ENCODE peak calls at places on chromosome 3, in eight cellular contexts. K is OCI-LY7, D is kidney, Y is fibroblast of lung, I is transverse colon, Q is heart right ventricle, T is left ventricle myocardium inferior, P is stomach. X is an unnamed sample. For H3K9me3, the result is how much of the 10 kb centered on the place peaks cover.

GRCh38 chr3:128324911-128325592 is 141.6 kb downstream of the DNAJB8 start:
- DNase-seq in D (no peak), K (no peak), P (peak), Y (no peak), Q (no peak), I (no peak), T (no peak), X (no peak)

GRCh38 chr3:21117397-21117796 is 633.6 kb downstream of the ZNF385D start:
- DNase-seq in I (no peak), T (no peak), D (no peak), K (no peak), Q (no peak), Y (no peak), P (no peak), X (no peak)

GRCh38 chr3:6281662-6282061 is 579.3 kb upstream of the GRM7 start:
- DNase-seq in I (no peak), Y (no peak), T (no peak), K (peak), D (no peak), P (no peak), Q (no peak), X (no peak)

GRCh38 chr3:119731545-119732343 is 28.9 kb downstream of the CFAP91 start:
- DNase-seq in I (no peak), K (no peak), Q (no peak), P (no peak), T (no peak), D (no peak), Y (peak), X (no peak)

GRCh38 chr3:98778852-98779379 is 15.8 kb downstream of the ST3GAL6 start:
- DNase-seq in T (no peak), P (no peak), Q (peak), K (no peak), I (no peak), D (no peak), Y (peak), X (no peak)

GRCh38 chr3:197186887-197187588 is 111.4 kb downstream of the DLG1 start:
- DNase-seq in Y (peak), K (peak), T (no peak), P (no peak), D (no peak), Q (peak), I (no peak), X (peak)

GRCh38 chr3:125512135-125512920 is 7.7 kb downstream of the SNX4 start:
- DNase-seq in T (no peak), D (no peak), Y (peak), P (no peak), Q (no peak), K (no peak), I (no peak), X (no peak)

GRCh38 chr3:53804697-53805462 is 41.3 kb downstream of the CHDH start:
- DNase-seq in Y (peak), P (no peak), Q (no peak), D (no peak), K (peak), I (no peak), T (no peak), X (no peak)

GRCh38 chr3:170584585-170585007 is 1.3 kb downstream of the SLC7A14 start:
- DNase-seq in K (peak), P (peak), T (peak), Y (peak), I (peak), Q (peak), D (peak), X (peak)

GRCh38 chr3:182973047-182973446 is 7.3 kb downstream of the DCUN1D1 start:
- DNase-seq in D (no peak), Y (no peak), Q (no peak), I (no peak), P (no peak), K (no peak), T (no peak), X (no peak)

GRCh38 chr3:29718661-29719065 is 437.8 kb downstream of the RBMS3 start:
- DNase-seq in Q (no peak), I (no peak), K (no peak), D (no peak), T (no peak), Y (no peak), P (no peak), X (no peak)

GRCh38 chr3:152257246-152258074 is 11.3 kb upstream of the MBNL1 start:
- DNase-seq in K (peak), I (no peak), D (no peak), Q (no peak), Y (peak), P (no peak), T (no peak), X (no peak)

GRCh38 chr3:33035596-33035995 is 61.4 kb downstream of the GLB1 start:
- DNase-seq in T (no peak), I (no peak), D (no peak), Y (peak), Q (no peak), K (no peak), P (no peak), X (no peak)

GRCh38 chr3:12999147-13000140 is 73.8 kb downstream of the IQSEC1 start:
- DNase-seq in D (peak), Q (peak), P (peak), Y (no peak), T (peak), K (peak), I (peak), X (no peak)

GRCh38 chr3:10837849-10838248 is 21.8 kb downstream of the SLC6A11 start:
- DNase-seq in Q (no peak), T (no peak), I (no peak), D (no peak), K (no peak), P (no peak), Y (no peak), X (no peak)

GRCh38 chr3:172266103-172266502 is 182.2 kb downstream of the GHSR start:
- DNase-seq in T (no peak), Y (no peak), I (no peak), D (no peak), K (no peak), Q (no peak), P (no peak), X (no peak)

GRCh38 chr3:134419966-134420321 is 45.7 kb upstream of the AMOTL2 start:
- DNase-seq in D (no peak), T (no peak), K (no peak), P (no peak), I (no peak), Q (no peak), Y (no peak), X (no peak)

GRCh38 chr3:64575211-64575844 is 112.5 kb downstream of the ADAMTS9 start:
- DNase-seq in K (peak), Q (no peak), D (no peak), I (no peak), Y (peak), T (no peak), P (no peak), X (no peak)

GRCh38 chr3:82423485-82423884 is 662.0 kb upstream of the GBE1 start:
- DNase-seq in D (no peak), P (no peak), Y (no peak), I (no peak), K (no peak), Q (no peak), T (no peak), X (no peak)

GRCh38 chr3:156691920-156692319 is 17.5 kb downstream of the TIPARP start:
- DNase-seq in T (no peak), D (no peak), I (no peak), K (no peak), Y (peak), P (no peak), Q (no peak), X (no peak)

GRCh38 chr3:118688396-118688884 is 346.2 kb downstream of the IGSF11 start:
- DNase-seq in I (no peak), Y (no peak), K (no peak), Q (no peak), D (no peak), P (no peak), T (no peak), X (no peak)

GRCh38 chr3:64462203-64463120 is 225.3 kb downstream of the ADAMTS9 start:
- DNase-seq in I (no peak), Y (peak), Q (no peak), P (no peak), D (no peak), T (no peak), K (no peak), X (no peak)

GRCh38 chr3:42892169-42892568 is 13.8 kb upstream of the ZNF662 start:
- DNase-seq in P (no peak), I (no peak), D (no peak), T (no peak), Q (no peak), Y (no peak), K (no peak), X (no peak)

GRCh38 chr3:51445544-51446280 is 54.1 kb downstream of the DCAF1 start:
- DNase-seq in I (no peak), Y (no peak), T (no peak), D (no peak), K (no peak), P (no peak), Q (no peak), X (no peak)

GRCh38 chr3:130820976-130821375 is 72.9 kb upstream of the ATP2C1 start:
- DNase-seq in D (no peak), P (no peak), T (no peak), K (no peak), Q (no peak), I (no peak), Y (peak), X (no peak)

GRCh38 chr3:178060406-178060805 is 475.8 kb upstream of the KCNMB2 start:
- DNase-seq in K (no peak), P (no peak), T (no peak), Q (no peak), I (no peak), Y (peak), D (no peak), X (no peak)

GRCh38 chr3:191329654-191330308 is 545 bp downstream of the UTS2B start:
- DNase-seq in Y (peak), Q (peak), T (peak), K (peak), D (no peak), I (peak), P (peak), X (no peak)

GRCh38 chr3:40550168-40550567 is 25.4 kb downstream of the ZNF621 start:
- DNase-seq in D (no peak), Y (peak), T (no peak), I (no peak), K (no peak), P (no peak), Q (no peak), X (no peak)

GRCh38 chr3:53842436-53843194 is 3.6 kb downstream of the CHDH start:
- DNase-seq in D (peak), P (peak), T (no peak), K (no peak), I (peak), Q (peak), Y (no peak), X (no peak)

GRCh38 chr3:141330718-141331369 is 37.5 kb upstream of the ZBTB38 start:
- DNase-seq in K (no peak), P (no peak), T (no peak), Q (no peak), D (no peak), Y (no peak), I (no peak), X (no peak)
- H3K27ac ChIP-seq in K (no peak), P (no peak), T (peak), Q (peak), D (no peak), Y (peak), I (no peak), X (no peak)

DNA sequence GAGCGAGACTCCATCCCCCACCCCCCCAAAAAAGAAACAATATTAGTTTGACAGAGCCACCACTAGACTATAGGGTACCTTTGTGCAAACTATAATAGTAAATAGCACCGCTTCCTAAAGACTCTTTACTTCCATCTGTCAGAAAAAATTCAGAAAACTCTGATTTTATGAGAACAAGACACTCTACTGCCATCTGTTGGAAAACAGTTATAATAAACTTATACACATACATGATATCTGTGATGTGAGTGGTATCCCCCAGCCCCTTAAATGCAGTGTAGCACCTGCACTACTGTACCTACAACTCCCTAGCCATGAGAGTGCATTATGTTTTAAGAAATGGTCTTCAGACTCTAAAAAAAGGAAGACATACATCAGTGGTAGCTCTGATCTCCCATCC is 47.1 kb upstream of the CTDSPL start:
- DNase-seq in T (no peak), D (no peak), P (no peak), K (peak), Y (peak), Q (no peak), I (no peak), X (no peak)
- TF ChIP-seq CTCF in T (peak), D (no peak), P (peak), K (peak), Y (peak), Q (peak), I (peak), X (no peak)

DNA sequence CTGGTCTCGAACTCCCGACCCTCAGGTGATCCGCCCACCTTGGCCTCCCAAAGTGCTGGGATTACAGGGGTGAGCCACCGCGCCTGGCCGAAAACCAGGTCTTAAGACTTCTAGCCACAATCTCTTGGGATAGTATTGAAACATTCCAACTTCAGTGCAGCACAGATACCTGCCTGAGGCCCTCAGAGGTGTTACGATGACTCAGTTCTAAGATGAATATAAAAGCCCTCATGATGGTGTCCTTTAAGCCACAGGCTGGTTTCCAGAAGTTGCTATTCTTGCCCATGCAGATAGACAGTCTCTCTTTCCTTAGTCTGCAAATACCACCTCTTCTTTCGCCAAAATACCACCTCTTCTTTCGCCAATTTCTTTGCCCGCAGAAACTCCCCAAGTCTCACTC is 69.0 kb downstream of the RARB start:
- DNase-seq in T (no peak), I (no peak), D (no peak), P (no peak), Y (no peak), K (no peak), Q (no peak), X (no peak)
- H3K9me3 ChIP-seq in T (under half), I (under half), D (under half), P (under half), Y (under half), K (under half), Q (under half), X (under half)

DNA sequence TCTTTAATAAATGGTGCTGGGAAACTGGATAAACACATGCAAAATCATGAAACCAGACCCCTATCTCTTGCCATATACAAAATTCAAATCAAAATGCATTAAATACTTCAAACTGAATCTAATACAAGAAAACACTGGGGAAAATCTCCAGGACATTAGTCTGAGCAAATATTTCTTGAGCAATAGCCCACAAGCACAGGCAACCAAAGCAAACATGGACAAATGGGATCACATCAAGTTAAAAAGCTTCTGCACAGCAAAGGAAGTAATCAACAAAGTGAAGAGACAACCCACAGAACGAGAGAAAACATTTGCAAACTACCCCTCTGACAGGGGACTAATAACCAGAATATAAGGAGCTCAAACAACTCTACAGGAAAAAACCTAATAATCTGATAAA is 6.3 kb downstream of the ANKRD28 start:
- DNase-seq in K (no peak), Y (no peak), D (no peak), T (no peak), Q (no peak), I (no peak), P (no peak), X (no peak)
- H3K27ac ChIP-seq in K (no peak), Y (no peak), D (no peak), T (no peak), Q (no peak), I (peak), P (no peak), X (no peak)

GRCh38 chr3:71973337-71974030 is 188.5 kb upstream of the PROK2 start:
- DNase-seq in Y (no peak), K (no peak), T (no peak), Q (peak), I (no peak), P (no peak), D (no peak), X (no peak)
- TF ChIP-seq CTCF in Y (no peak), K (no peak), T (no peak), Q (no peak), I (no peak), P (no peak), D (no peak), X (no peak)

DNA sequence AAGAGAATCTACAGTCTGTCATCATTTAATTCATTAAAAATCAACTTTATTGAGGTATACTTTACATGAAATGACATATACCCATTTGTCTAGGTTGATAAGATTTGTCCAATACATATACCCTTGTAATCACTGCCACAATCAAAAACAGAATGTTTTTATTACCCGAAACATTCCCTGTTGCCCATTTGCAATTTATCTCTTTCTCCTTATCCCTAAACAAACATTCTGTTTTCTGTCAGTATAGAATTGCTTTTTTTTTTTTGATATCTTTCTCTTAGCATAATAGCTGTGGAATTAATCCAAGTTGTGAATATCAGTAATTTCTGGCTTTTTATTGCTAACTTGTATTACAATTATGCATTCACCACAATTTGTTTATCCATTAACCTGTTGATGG is 4.3 kb upstream of the CNTN6 start:
- DNase-seq in T (no peak), D (no peak), I (no peak), P (no peak), Q (no peak), K (no peak), Y (no peak), X (no peak)
- H3K9me3 ChIP-seq in T (under half), D (under half), I (under half), P (under half), Q (under half), K (under half), Y (under half), X (under half)

X was measured in CD8-positive, alpha-beta T cell.